ENCODE peak calls at places on chromosomes 11 and 22, in six cellular contexts. U is endothelial cell, H is NCI-H1930, C is adrenal gland, P is T47D, A is hepatocyte. J is an unnamed sample.

GRCh38 chr22:49975543-49976389 is 15.2 kb downstream of the PIM3 start:
- DNase-seq in U (peak), H (peak), C (no peak), P (no peak), A (no peak), J (no peak)

GRCh38 chr22:42766860-42767259 is 46.2 kb upstream of the A4GALT start:
- DNase-seq in U (no peak), H (no peak), C (no peak), P (no peak), A (no peak), J (no peak)

GRCh38 chr11:118619444-118620205 is 12.2 kb downstream of the PHLDB1 start:
- DNase-seq in U (no peak), H (no peak), C (peak), P (no peak), A (peak), J (peak)

GRCh38 chr11:134030853-134031252 is 38.0 kb upstream of the JAM3 start:
- DNase-seq in U (peak), H (no peak), C (no peak), P (no peak), A (no peak), J (no peak)

GRCh38 chr11:14386895-14387480 is 28.0 kb upstream of the RRAS2 start:
- DNase-seq in U (peak), H (no peak), C (no peak), P (no peak), A (peak), J (no peak)

GRCh38 chr11:35313066-35313765 is 106.1 kb downstream of the SLC1A2 start:
- DNase-seq in U (no peak), H (no peak), C (no peak), P (no peak), A (no peak), J (no peak)

GRCh38 chr11:103537904-103538502 is 428.8 kb downstream of the DYNC2H1 start:
- DNase-seq in U (peak), H (no peak), C (no peak), P (peak), A (peak), J (peak)

GRCh38 chr22:38313384-38313955 is 3.8 kb downstream of the CSNK1E start:
- DNase-seq in U (no peak), H (no peak), C (peak), P (no peak), A (peak), J (peak)

GRCh38 chr22:43305806-43306205 is 37.4 kb downstream of the SCUBE1 start:
- DNase-seq in U (no peak), H (no peak), C (no peak), P (no peak), A (no peak), J (no peak)

GRCh38 chr22:49197500-49197899 is 630.2 kb downstream of the BRD1 start:
- DNase-seq in U (no peak), H (no peak), C (no peak), P (no peak), A (no peak), J (no peak)

GRCh38 chr22:32202539-32203180 is 2.2 kb downstream of the RFPL2 start:
- DNase-seq in U (peak), H (peak), C (peak), P (peak), A (peak), J (peak)

GRCh38 chr11:124778281-124778680 is 16.2 kb upstream of the ESAM start:
- DNase-seq in U (no peak), H (no peak), C (no peak), P (peak), A (no peak), J (no peak)

GRCh38 chr11:4886186-4886585 is 4.5 kb downstream of the OR51T1 start:
- DNase-seq in U (no peak), H (no peak), C (no peak), P (no peak), A (no peak), J (no peak)

GRCh38 chr11:35335226-35335625 is 84.1 kb downstream of the SLC1A2 start:
- DNase-seq in U (no peak), H (no peak), C (no peak), P (no peak), A (no peak), J (no peak)

GRCh38 chr22:19535001-19535400 is 10.8 kb upstream of the CLDN5 start:
- DNase-seq in U (no peak), H (no peak), C (no peak), P (no peak), A (no peak), J (no peak)

GRCh38 chr22:23386822-23387580 is 193.1 kb downstream of the IGLL1 start:
- DNase-seq in U (no peak), H (no peak), C (no peak), P (no peak), A (no peak), J (no peak)

GRCh38 chr11:43269229-43269928 is 42.4 kb upstream of the API5 start:
- DNase-seq in U (no peak), H (no peak), C (peak), P (no peak), A (no peak), J (no peak)

GRCh38 chr22:49261616-49262015 is 566.1 kb downstream of the BRD1 start:
- DNase-seq in U (no peak), H (no peak), C (no peak), P (no peak), A (no peak), J (no peak)

GRCh38 chr11:7574491-7575129 is 60.8 kb downstream of the PPFIBP2 start:
- DNase-seq in U (no peak), H (no peak), C (no peak), P (no peak), A (no peak), J (no peak)

GRCh38 chr22:31105282-31105929 is 2.0 kb downstream of the SELENOM start:
- DNase-seq in U (no peak), H (no peak), C (no peak), P (no peak), A (no peak), J (no peak)

GRCh38 chr11:126140932-126141291 is 70.5 kb downstream of the RPUSD4 start:
- DNase-seq in U (no peak), H (no peak), C (peak), P (peak), A (peak), J (peak)

GRCh38 chr11:67318239-67318555 is 14.9 kb downstream of the SSH3 start:
- DNase-seq in U (no peak), H (no peak), C (no peak), P (no peak), A (no peak), J (no peak)

GRCh38 chr11:118374729-118375128 is 15.3 kb downstream of the UBE4A start:
- DNase-seq in U (no peak), H (no peak), C (no peak), P (no peak), A (no peak), J (no peak)

GRCh38 chr11:104365676-104366075 is 201.7 kb upstream of the PDGFD start:
- DNase-seq in U (no peak), H (no peak), C (no peak), P (no peak), A (no peak), J (no peak)

GRCh38 chr11:17221968-17222367 is 14.2 kb upstream of the PIK3C2A start:
- DNase-seq in U (no peak), H (no peak), C (no peak), P (no peak), A (no peak), J (peak)

GRCh38 chr11:4455439-4455838 is 6.3 kb downstream of the OR52K2 start:
- DNase-seq in U (no peak), H (no peak), C (no peak), P (no peak), A (no peak), J (no peak)

GRCh38 chr11:82930734-82931133 is 29.2 kb downstream of the DDIAS start:
- DNase-seq in U (no peak), H (no peak), C (no peak), P (no peak), A (no peak), J (no peak)

GRCh38 chr22:25563757-25564319 is 637 bp upstream of the GRK3 start:
- DNase-seq in U (no peak), H (no peak), C (peak), P (no peak), A (peak), J (no peak)

GRCh38 chr11:25928076-25928475 is 403.9 kb upstream of the ANO3 start:
- DNase-seq in U (no peak), H (no peak), C (no peak), P (no peak), A (no peak), J (peak)

GRCh38 chr11:132844956-132845355 is 687.3 kb downstream of the OPCML start:
- DNase-seq in U (no peak), H (no peak), C (no peak), P (no peak), A (peak), J (peak)

GRCh38 chr11:57430946-57431345 is 4.0 kb upstream of the SLC43A3 start:
- DNase-seq in U (no peak), H (no peak), C (no peak), P (no peak), A (no peak), J (no peak)

GRCh38 chr22:24601217-24602104 is 1.5 kb upstream of the GGT1 start:
- DNase-seq in U (no peak), H (no peak), C (peak), P (peak), A (no peak), J (no peak)

GRCh38 chr11:127013550-127013949 is 13.0 kb upstream of the KIRREL3 start:
- DNase-seq in U (no peak), H (no peak), C (no peak), P (no peak), A (no peak), J (no peak)

GRCh38 chr11:44943118-44943517 is 7.6 kb downstream of the TP53I11 start:
- DNase-seq in U (no peak), H (no peak), C (no peak), P (no peak), A (no peak), J (no peak)

GRCh38 chr11:101741479-101742175 is 157.8 kb upstream of the TRPC6 start:
- DNase-seq in U (no peak), H (no peak), C (no peak), P (no peak), A (no peak), J (no peak)

GRCh38 chr11:7454854-7455253 is 30.5 kb upstream of the OLFML1 start:
- DNase-seq in U (no peak), H (no peak), C (no peak), P (no peak), A (no peak), J (no peak)

GRCh38 chr11:86185346-86185745 is 59.2 kb upstream of the EED start:
- DNase-seq in U (no peak), H (no peak), C (no peak), P (no peak), A (no peak), J (no peak)

J was measured in HCEC 1CT.